ENCODE peak calls at places on chromosome 22, in eight cellular contexts. G is upper lobe of right lung, Q is fibroblast of lung, R is neural progenitor cell, P is osteoblast, Y is kidney, A is endodermal cell, V is ovary. K is an unnamed sample.

GRCh38 chr22:49586873-49587272 is 240.8 kb downstream of the BRD1 start:
- DNase-seq in Q (no peak), V (no peak), R (no peak), P (peak; percentile 42), G (peak; percentile 50), A (peak; percentile 58), Y (peak; percentile 69), K (peak; percentile 91)

GRCh38 chr22:50360578-50360977 is 17.5 kb downstream of the PPP6R2 start:
- DNase-seq in Y (no peak), V (no peak), R (no peak), G (no peak), Q (no peak), A (no peak), P (no peak), K (no peak)

GRCh38 chr22:37378642-37379058 is 48.6 kb downstream of the ELFN2 start:
- DNase-seq in A (no peak), V (no peak), R (no peak), G (no peak), Y (no peak), P (no peak), Q (no peak), K (no peak)

GRCh38 chr22:25085930-25086901 is 113.4 kb upstream of the CRYBB3 start:
- DNase-seq in G (no peak), P (peak; percentile 72), Q (peak; percentile 26), R (no peak), Y (peak; percentile 86), V (no peak), A (no peak), K (no peak)

GRCh38 chr22:41524809-41525449 is 19.3 kb downstream of the POLR3H start:
- DNase-seq in P (peak; percentile 87), Y (peak; percentile 81), G (no peak), Q (no peak), R (no peak), A (peak; percentile 72), V (peak; percentile 54), K (peak; percentile 73)

GRCh38 chr22:25081409-25081824 is 118.2 kb upstream of the CRYBB3 start:
- DNase-seq in Y (no peak), R (peak; percentile 58), A (peak; percentile 80), Q (no peak), G (no peak), V (no peak), P (no peak), K (peak; percentile 84)

GRCh38 chr22:50705851-50706351 is 32.1 kb upstream of the ACR start:
- DNase-seq in V (no peak), A (peak; percentile 29), Q (no peak), G (peak; percentile 65), P (peak; percentile 81), Y (peak; percentile 69), R (no peak), K (no peak)

GRCh38 chr22:35301370-35301874 is 1.7 kb downstream of the TOM1 start:
- DNase-seq in G (peak; percentile 84), Q (peak; percentile 98), P (peak; percentile 89), V (no peak), Y (no peak), R (no peak), A (no peak), K (no peak)

GRCh38 chr22:28172948-28173360 is 253.9 kb upstream of the PITPNB start:
- DNase-seq in R (no peak), V (no peak), G (no peak), Y (no peak), Q (peak; percentile 23), A (no peak), P (no peak), K (no peak)

GRCh38 chr22:25702571-25703167 is 39.3 kb upstream of the MYO18B start:
- DNase-seq in A (no peak), Q (no peak), V (no peak), Y (no peak), R (no peak), G (no peak), P (no peak), K (no peak)

GRCh38 chr22:32932176-32932575 is 126.0 kb downstream of the SYN3 start:
- DNase-seq in G (no peak), P (no peak), R (no peak), Y (no peak), Q (peak; percentile 24), V (no peak), A (no peak), K (no peak)

GRCh38 chr22:44881624-44882023 is 128.2 kb downstream of the PHF21B start:
- DNase-seq in P (no peak), A (peak; percentile 20), Y (peak; percentile 26), V (no peak), Q (no peak), R (no peak), G (peak; percentile 44), K (peak; percentile 38)

GRCh38 chr22:44881246-44881600 is 128.6 kb downstream of the PHF21B start:
- DNase-seq in V (no peak), P (no peak), Q (no peak), R (no peak), A (no peak), Y (no peak), G (no peak), K (peak; percentile 24)

GRCh38 chr22:44884562-44884961 is 125.2 kb downstream of the PHF21B start:
- DNase-seq in G (no peak), A (no peak), R (no peak), Y (no peak), V (no peak), Q (no peak), P (no peak), K (no peak)

GRCh38 chr22:44882226-44882905 is 127.4 kb downstream of the PHF21B start:
- DNase-seq in R (no peak), P (no peak), A (peak; percentile 45), V (no peak), Y (peak; percentile 39), Q (no peak), G (peak; percentile 39), K (peak; percentile 66)

DNA sequence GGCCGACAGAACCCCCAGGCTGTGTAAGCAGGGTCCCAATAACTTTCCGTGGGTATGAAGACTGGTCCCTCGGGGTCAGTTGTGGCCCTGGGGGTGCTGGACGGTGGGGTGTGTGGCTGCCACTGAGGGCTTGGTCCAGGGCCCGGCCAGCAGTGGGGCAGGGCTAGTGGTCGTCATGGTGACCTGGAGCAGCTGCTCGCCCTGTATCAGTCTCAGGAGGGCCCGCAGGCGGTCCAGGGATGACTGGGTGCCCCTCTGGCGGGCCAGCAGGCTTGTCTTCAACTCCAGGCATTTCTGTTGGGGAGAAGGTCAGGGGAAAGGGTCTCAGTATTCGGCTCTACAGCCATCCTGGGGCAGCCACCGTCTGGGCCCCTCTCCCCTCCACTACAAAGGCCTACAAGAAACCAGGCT is 126.8 kb downstream of the PHF21B start:
- DNase-seq in Q (no peak), V (no peak), G (peak; percentile 52), R (no peak), P (no peak), A (peak; percentile 24), Y (peak; percentile 67), K (peak; percentile 49)
- H3K36me3 ChIP-seq in Q (no peaks in the 10 kb centered on the region), V (no peaks in the 10 kb centered on the region), G (no peaks in the 10 kb centered on the region), R (no peaks in the 10 kb centered on the region), P (no peaks in the 10 kb centered on the region), A (peaks cover 29% of the 10 kb centered on the region), Y (no peaks in the 10 kb centered on the region), K (peaks cover 8% of the 10 kb centered on the region)

DNA sequence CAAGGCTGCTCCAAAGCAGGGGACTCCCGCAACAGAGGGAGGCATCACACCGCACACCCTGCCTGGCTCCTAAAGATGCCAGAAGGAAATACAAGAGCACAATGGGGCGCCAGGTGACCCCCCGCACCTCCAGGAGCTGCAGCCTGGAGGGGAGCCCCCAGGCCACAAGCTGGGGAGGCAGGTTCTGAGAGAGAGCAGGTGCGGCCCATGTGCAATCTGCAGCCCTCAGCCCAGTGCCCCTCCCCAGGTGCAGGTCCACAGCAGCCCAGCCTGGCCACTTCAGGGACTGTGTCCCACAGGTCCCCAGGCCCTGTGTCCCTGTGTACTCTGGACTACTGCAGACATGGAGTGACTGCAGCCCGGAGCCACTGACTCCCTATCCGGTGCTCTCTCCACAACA is 13.1 kb downstream of the WNT7B start:
- DNase-seq in R (no peak), Q (no peak), A (no peak), P (peak; percentile 76), G (no peak), V (no peak), Y (no peak), K (no peak)
- H3K36me3 ChIP-seq in R (no peaks in the 10 kb centered on the region), Q (no peaks in the 10 kb centered on the region), A (no peaks in the 10 kb centered on the region), P (no peaks in the 10 kb centered on the region), G (no peaks in the 10 kb centered on the region), V (no peaks in the 10 kb centered on the region), Y (no peaks in the 10 kb centered on the region), K (no peaks in the 10 kb centered on the region)

GRCh38 chr22:30027169-30027568 is 53.1 kb upstream of the HORMAD2 start:
- DNase-seq in Q (no peak), P (no peak), A (no peak), V (no peak), R (no peak), G (no peak), Y (no peak), K (no peak)
- H3K36me3 ChIP-seq in Q (peaks cover 14% of the 10 kb centered on the region), P (peaks cover 60% of the 10 kb centered on the region), A (peaks cover 59% of the 10 kb centered on the region), V (no peaks in the 10 kb centered on the region), R (no peaks in the 10 kb centered on the region), G (peaks cover 63% of the 10 kb centered on the region), Y (peaks cover 36% of the 10 kb centered on the region), K (peaks cover 16% of the 10 kb centered on the region)

DNA sequence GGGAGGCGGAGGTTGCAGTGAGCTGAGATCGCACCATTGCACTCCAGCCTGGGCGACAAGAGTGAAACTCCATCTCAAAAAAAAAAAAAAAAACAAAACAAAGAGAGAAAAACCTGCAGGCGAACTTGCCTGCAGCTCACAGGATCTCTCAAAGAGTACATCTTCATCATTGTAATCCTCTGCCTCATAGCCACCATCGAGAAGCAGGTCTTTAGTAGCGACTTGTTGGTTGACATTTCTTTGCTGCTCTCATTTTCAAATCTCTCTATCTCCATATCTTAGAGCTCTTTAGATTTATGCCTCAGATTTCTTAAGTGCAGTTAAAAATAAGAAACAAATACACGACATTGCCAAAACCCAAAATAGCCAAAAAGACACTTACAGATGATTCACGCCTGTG is 14.7 kb downstream of the FAM227A start:
- DNase-seq in Y (no peak), R (no peak), P (no peak), A (no peak), Q (no peak), V (no peak), G (no peak), K (no peak)
- H3K36me3 ChIP-seq in Y (no peaks in the 10 kb centered on the region), R (no peaks in the 10 kb centered on the region), P (peaks cover under 1% of the 10 kb centered on the region), A (peaks cover 44% of the 10 kb centered on the region), Q (no peaks in the 10 kb centered on the region), V (no peaks in the 10 kb centered on the region), G (no peaks in the 10 kb centered on the region), K (peaks cover 3% of the 10 kb centered on the region)

DNA sequence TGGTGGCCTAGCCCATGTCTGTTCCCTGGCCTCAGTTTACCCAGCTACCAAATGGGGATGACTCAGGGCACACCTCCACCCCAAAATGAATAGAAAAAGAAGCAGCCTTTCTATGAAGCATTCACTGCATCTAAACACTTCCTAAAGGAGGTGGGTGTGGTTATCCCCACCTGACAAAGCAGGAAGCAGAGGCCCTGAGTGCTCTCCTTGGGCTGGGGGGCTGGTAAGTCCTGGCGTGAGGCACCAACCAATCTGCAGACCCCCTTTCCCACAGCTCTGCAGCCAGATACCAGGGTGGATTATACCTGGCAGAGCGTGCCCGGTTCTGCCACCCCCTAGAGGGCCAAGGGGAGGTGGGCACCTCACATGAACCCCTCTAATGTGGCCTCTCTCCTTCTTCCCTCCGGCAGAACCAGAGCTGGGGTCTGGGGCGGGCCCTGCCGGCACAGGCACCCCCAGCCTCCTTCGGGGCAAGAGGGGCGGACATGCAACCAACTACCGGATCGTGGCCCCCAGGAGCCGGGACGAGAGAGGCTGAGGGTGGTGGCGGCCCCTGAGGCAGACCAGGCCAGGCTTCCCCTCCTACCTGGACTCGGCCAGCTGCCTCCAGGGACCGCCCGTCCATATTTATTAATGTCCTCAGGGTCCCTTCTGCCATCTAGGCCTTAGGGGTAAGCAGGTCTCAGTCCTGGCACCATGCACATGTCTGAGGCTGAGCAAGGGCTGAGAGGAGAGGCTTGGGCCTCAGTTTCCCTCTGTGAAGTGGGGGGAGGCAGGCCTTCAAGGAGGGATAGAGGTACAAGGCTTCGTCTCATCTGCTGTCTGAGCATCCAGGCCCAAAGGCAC is 9.2 kb downstream of the RHBDD3 start:
- DNase-seq in G (no peak), Q (no peak), Y (no peak), R (no peak), P (peak; percentile 58), V (no peak), A (no peak), K (peak; percentile 60)
- H3K36me3 ChIP-seq in G (no peaks in the 10 kb centered on the region), Q (no peaks in the 10 kb centered on the region), Y (no peaks in the 10 kb centered on the region), R (no peaks in the 10 kb centered on the region), P (no peaks in the 10 kb centered on the region), V (no peaks in the 10 kb centered on the region), A (no peaks in the 10 kb centered on the region), K (peaks cover 3% of the 10 kb centered on the region)